ENCODE peak calls at places on chromosomes 16 and 17, in ten cellular contexts. One of them, this sample, is unnamed.

GRCh38 chr17:40519089-40519775 is 17.8 kb upstream of the TNS4 start:
- DNase-seq in H1: no peak
- DNase-seq in GM12891: no peak
- DNase-seq in transverse colon: no peak
- DNase-seq in adrenal gland: no peak
- DNase-seq in lower leg skin: peak; percentile 72
- DNase-seq in heart left ventricle: no peak
- DNase-seq in IMR-90: no peak
- DNase-seq in esophagus squamous epithelium: no peak
- DNase-seq in A549: no peak
- DNase-seq in this sample: no peak

GRCh38 chr17:69609495-69610315 is 195.2 kb downstream of the MAP2K6 start:
- DNase-seq in transverse colon: no peak
- DNase-seq in heart left ventricle: peak; percentile 13
- DNase-seq in GM12891: no peak
- DNase-seq in esophagus squamous epithelium: no peak
- DNase-seq in IMR-90: peak; percentile 55
- DNase-seq in H1: no peak
- DNase-seq in A549: no peak
- DNase-seq in adrenal gland: no peak
- DNase-seq in lower leg skin: no peak
- DNase-seq in this sample: peak; percentile 12

GRCh38 chr17:17567631-17568030 is 23.9 kb downstream of the PEMT start:
- DNase-seq in transverse colon: no peak
- DNase-seq in GM12891: no peak
- DNase-seq in A549: no peak
- DNase-seq in adrenal gland: peak; percentile 90
- DNase-seq in heart left ventricle: peak; percentile 67
- DNase-seq in lower leg skin: no peak
- DNase-seq in esophagus squamous epithelium: no peak
- DNase-seq in IMR-90: peak; percentile 17
- DNase-seq in H1: no peak
- DNase-seq in this sample: no peak

GRCh38 chr17:41521574-41522261 is 3.0 kb upstream of the KRT15 start:
- DNase-seq in transverse colon: peak; percentile 88
- DNase-seq in adrenal gland: no peak
- DNase-seq in A549: peak; percentile 76
- DNase-seq in H1: no peak
- DNase-seq in heart left ventricle: no peak
- DNase-seq in esophagus squamous epithelium: no peak
- DNase-seq in IMR-90: peak; percentile 91
- DNase-seq in GM12891: no peak
- DNase-seq in lower leg skin: no peak
- DNase-seq in this sample: peak; percentile 23

GRCh38 chr17:63395075-63395815 is 50.9 kb downstream of the CYB561 start:
- DNase-seq in GM12891: no peak
- DNase-seq in H1: no peak
- DNase-seq in adrenal gland: no peak
- DNase-seq in A549: no peak
- DNase-seq in heart left ventricle: no peak
- DNase-seq in lower leg skin: no peak
- DNase-seq in IMR-90: peak; percentile 73
- DNase-seq in transverse colon: no peak
- DNase-seq in esophagus squamous epithelium: no peak
- DNase-seq in this sample: no peak

GRCh38 chr17:48127371-48128051 is 19.9 kb downstream of the SNX11 start:
- DNase-seq in transverse colon: no peak
- DNase-seq in H1: no peak
- DNase-seq in lower leg skin: peak; percentile 72
- DNase-seq in esophagus squamous epithelium: no peak
- DNase-seq in heart left ventricle: no peak
- DNase-seq in IMR-90: no peak
- DNase-seq in A549: peak; percentile 81
- DNase-seq in GM12891: no peak
- DNase-seq in adrenal gland: no peak
- DNase-seq in this sample: no peak

GRCh38 chr17:12977008-12977751 is 40.6 kb downstream of the ELAC2 start:
- DNase-seq in adrenal gland: no peak
- DNase-seq in A549: no peak
- DNase-seq in esophagus squamous epithelium: no peak
- DNase-seq in H1: peak; percentile 68
- DNase-seq in transverse colon: no peak
- DNase-seq in GM12891: no peak
- DNase-seq in lower leg skin: no peak
- DNase-seq in IMR-90: peak; percentile 22
- DNase-seq in heart left ventricle: no peak
- DNase-seq in this sample: no peak

GRCh38 chr16:15822957-15823356 is 33.9 kb downstream of the MYH11 start:
- DNase-seq in transverse colon: peak; percentile 44
- DNase-seq in heart left ventricle: no peak
- DNase-seq in adrenal gland: peak; percentile 31
- DNase-seq in lower leg skin: no peak
- DNase-seq in A549: no peak
- DNase-seq in IMR-90: no peak
- DNase-seq in esophagus squamous epithelium: no peak
- DNase-seq in H1: no peak
- DNase-seq in GM12891: no peak
- DNase-seq in this sample: no peak

GRCh38 chr16:57131351-57131970 is 39.1 kb downstream of the CPNE2 start:
- DNase-seq in adrenal gland: no peak
- DNase-seq in A549: no peak
- DNase-seq in H1: no peak
- DNase-seq in esophagus squamous epithelium: no peak
- DNase-seq in GM12891: no peak
- DNase-seq in transverse colon: no peak
- DNase-seq in heart left ventricle: no peak
- DNase-seq in lower leg skin: no peak
- DNase-seq in IMR-90: no peak
- DNase-seq in this sample: no peak

GRCh38 chr16:20901068-20901440 is 483 bp downstream of the LYRM1 start:
- DNase-seq in lower leg skin: no peak
- DNase-seq in GM12891: no peak
- DNase-seq in H1: no peak
- DNase-seq in adrenal gland: no peak
- DNase-seq in A549: no peak
- DNase-seq in transverse colon: no peak
- DNase-seq in esophagus squamous epithelium: no peak
- DNase-seq in IMR-90: no peak
- DNase-seq in heart left ventricle: no peak
- DNase-seq in this sample: no peak

DNA sequence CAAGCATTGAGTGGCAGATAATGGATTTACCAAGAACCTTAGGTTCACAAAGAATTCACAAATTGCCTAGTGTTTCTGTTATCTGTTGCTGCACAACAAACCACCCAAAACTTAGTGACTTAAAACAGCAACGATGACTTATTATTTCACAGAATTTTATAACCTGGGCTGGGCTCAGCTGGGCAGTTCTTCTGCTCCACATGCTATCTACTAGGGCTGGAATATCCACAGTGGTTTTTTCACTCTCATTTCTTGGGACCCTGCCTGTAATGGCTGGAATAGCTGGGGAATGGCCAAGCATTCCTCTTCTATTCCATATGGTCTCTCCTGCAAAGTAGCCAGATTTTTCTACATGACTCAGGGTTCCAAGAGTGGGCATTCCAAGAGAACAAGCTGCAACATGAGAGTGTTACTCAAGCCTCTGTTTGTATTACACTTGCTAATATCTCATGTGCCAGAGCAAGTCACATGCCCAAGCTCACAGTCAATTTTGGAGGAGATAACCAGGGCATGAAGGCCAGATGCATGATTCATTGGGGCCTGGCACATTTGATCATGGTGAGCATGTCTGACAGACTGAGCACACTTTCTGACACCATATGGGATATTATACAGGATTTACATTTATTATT is 4.9 kb upstream of the PSMD7 start:
- DNase-seq in lower leg skin: no peak
- DNase-seq in transverse colon: no peak
- DNase-seq in GM12891: no peak
- DNase-seq in A549: no peak
- DNase-seq in adrenal gland: peak; percentile 58
- DNase-seq in heart left ventricle: no peak
- DNase-seq in H1: no peak
- DNase-seq in IMR-90: peak; percentile 49
- DNase-seq in esophagus squamous epithelium: no peak
- DNase-seq in this sample: no peak
- TF ChIP-seq POLR2A in lower leg skin: no peak
- TF ChIP-seq POLR2A in transverse colon: no peak
- TF ChIP-seq POLR2A in GM12891: no peak
- TF ChIP-seq POLR2A in A549: no peak
- TF ChIP-seq POLR2A in adrenal gland: no peak
- TF ChIP-seq POLR2A in heart left ventricle: no peak
- TF ChIP-seq POLR2A in H1: no peak
- TF ChIP-seq POLR2A in IMR-90: no peak
- TF ChIP-seq POLR2A in esophagus squamous epithelium: no peak
- TF ChIP-seq POLR2A in this sample: no peak

GRCh38 chr17:79971651-79972050 is 64.0 kb downstream of the TBC1D16 start:
- DNase-seq in heart left ventricle: no peak
- DNase-seq in GM12891: no peak
- DNase-seq in A549: no peak
- DNase-seq in esophagus squamous epithelium: no peak
- DNase-seq in transverse colon: no peak
- DNase-seq in adrenal gland: no peak
- DNase-seq in lower leg skin: peak; percentile 50
- DNase-seq in IMR-90: no peak
- DNase-seq in H1: no peak
- DNase-seq in this sample: no peak

GRCh38 chr17:79970576-79971068 is 65.0 kb downstream of the TBC1D16 start:
- DNase-seq in transverse colon: peak; percentile 50
- DNase-seq in IMR-90: peak; percentile 10
- DNase-seq in lower leg skin: peak; percentile 81
- DNase-seq in heart left ventricle: no peak
- DNase-seq in H1: no peak
- DNase-seq in GM12891: peak; percentile 41
- DNase-seq in A549: no peak
- DNase-seq in esophagus squamous epithelium: no peak
- DNase-seq in adrenal gland: peak; percentile 76
- DNase-seq in this sample: peak; percentile 71

GRCh38 chr17:79966681-79967080 is 69.0 kb downstream of the TBC1D16 start:
- DNase-seq in GM12891: no peak
- DNase-seq in transverse colon: no peak
- DNase-seq in lower leg skin: no peak
- DNase-seq in A549: no peak
- DNase-seq in H1: no peak
- DNase-seq in esophagus squamous epithelium: no peak
- DNase-seq in heart left ventricle: no peak
- DNase-seq in IMR-90: no peak
- DNase-seq in adrenal gland: no peak
- DNase-seq in this sample: no peak

GRCh38 chr17:79968116-79968515 is 67.6 kb downstream of the TBC1D16 start:
- DNase-seq in transverse colon: no peak
- DNase-seq in GM12891: no peak
- DNase-seq in esophagus squamous epithelium: no peak
- DNase-seq in A549: no peak
- DNase-seq in adrenal gland: no peak
- DNase-seq in lower leg skin: peak; percentile 29
- DNase-seq in H1: no peak
- DNase-seq in IMR-90: no peak
- DNase-seq in heart left ventricle: no peak
- DNase-seq in this sample: no peak

DNA sequence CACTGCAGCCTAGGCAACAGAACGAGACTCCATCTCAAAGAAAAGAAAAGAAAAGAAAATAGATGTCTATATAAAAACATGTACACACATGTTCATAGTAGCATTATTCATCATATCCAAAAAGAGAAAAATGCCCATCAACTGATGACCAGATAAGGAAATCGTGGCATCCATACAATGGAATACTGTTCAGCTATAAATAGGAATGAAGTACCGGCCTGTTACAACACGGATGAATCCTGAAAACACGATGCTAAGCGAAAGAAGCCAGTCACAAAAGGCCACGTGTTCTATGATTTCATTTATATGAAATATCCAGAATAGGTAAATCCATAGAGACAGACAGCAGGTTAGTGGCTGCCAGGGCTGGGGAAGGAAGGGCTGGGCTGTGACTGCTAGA is 65.8 kb downstream of the TBC1D16 start:
- DNase-seq in H1: no peak
- DNase-seq in IMR-90: no peak
- DNase-seq in lower leg skin: no peak
- DNase-seq in heart left ventricle: no peak
- DNase-seq in A549: no peak
- DNase-seq in transverse colon: no peak
- DNase-seq in GM12891: no peak
- DNase-seq in esophagus squamous epithelium: no peak
- DNase-seq in adrenal gland: no peak
- DNase-seq in this sample: no peak
- TF ChIP-seq POLR2A in H1: no peak
- TF ChIP-seq POLR2A in IMR-90: no peak
- TF ChIP-seq POLR2A in lower leg skin: no peak
- TF ChIP-seq POLR2A in heart left ventricle: no peak
- TF ChIP-seq POLR2A in A549: no peak
- TF ChIP-seq POLR2A in transverse colon: no peak
- TF ChIP-seq POLR2A in GM12891: no peak
- TF ChIP-seq POLR2A in esophagus squamous epithelium: no peak
- TF ChIP-seq POLR2A in adrenal gland: no peak
- TF ChIP-seq POLR2A in this sample: no peak

DNA sequence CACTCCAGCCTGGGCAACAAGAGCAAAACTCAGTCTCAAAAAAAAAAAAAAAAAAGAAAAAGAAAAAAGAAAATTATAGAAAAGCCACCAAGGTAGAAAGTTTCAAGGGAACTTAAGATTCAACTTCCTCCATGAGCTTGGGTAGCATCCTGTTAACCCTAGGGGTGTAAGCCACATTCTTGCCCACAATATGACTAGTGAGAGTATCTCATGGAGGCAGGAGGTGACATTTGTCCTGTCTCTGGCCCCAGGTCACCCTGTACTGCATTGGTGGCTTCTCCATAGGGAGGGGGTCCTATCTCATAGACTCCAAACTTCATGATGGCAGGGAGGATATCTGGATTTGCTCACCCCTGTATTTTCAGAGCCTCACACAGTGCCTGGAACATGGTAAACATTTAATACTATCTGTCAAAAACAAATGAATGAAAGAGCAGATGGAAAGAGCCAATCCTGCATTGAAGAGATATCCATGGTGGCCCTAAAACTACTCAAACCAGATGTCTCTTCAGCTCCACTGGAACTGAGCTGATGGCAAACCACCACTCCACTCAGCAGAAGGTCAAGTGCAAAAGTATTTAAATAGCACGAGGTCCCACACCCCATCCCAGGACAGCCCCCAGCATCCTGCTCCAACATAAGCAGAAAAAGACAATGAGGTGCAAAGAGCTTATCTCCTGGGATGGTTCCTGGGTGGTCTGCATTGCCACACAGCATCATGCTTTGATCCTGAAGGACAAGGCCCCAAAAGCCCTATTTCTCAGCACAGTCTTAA is 50.3 kb downstream of the EMP2 start:
- DNase-seq in heart left ventricle: no peak
- DNase-seq in GM12891: no peak
- DNase-seq in A549: no peak
- DNase-seq in IMR-90: no peak
- DNase-seq in adrenal gland: no peak
- DNase-seq in transverse colon: no peak
- DNase-seq in lower leg skin: no peak
- DNase-seq in H1: no peak
- DNase-seq in esophagus squamous epithelium: no peak
- DNase-seq in this sample: no peak
- TF ChIP-seq POLR2A in heart left ventricle: no peak
- TF ChIP-seq POLR2A in GM12891: no peak
- TF ChIP-seq POLR2A in A549: no peak
- TF ChIP-seq POLR2A in IMR-90: no peak
- TF ChIP-seq POLR2A in adrenal gland: no peak
- TF ChIP-seq POLR2A in transverse colon: no peak
- TF ChIP-seq POLR2A in lower leg skin: no peak
- TF ChIP-seq POLR2A in H1: no peak
- TF ChIP-seq POLR2A in esophagus squamous epithelium: no peak
- TF ChIP-seq POLR2A in this sample: no peak

GRCh38 chr17:77942111-77942988 is 16.2 kb upstream of the TNRC6C start:
- DNase-seq in IMR-90: no peak
- DNase-seq in GM12891: no peak
- DNase-seq in lower leg skin: no peak
- DNase-seq in H1: no peak
- DNase-seq in A549: no peak
- DNase-seq in heart left ventricle: peak; percentile 18
- DNase-seq in adrenal gland: no peak
- DNase-seq in esophagus squamous epithelium: no peak
- DNase-seq in transverse colon: no peak
- DNase-seq in this sample: no peak
- TF ChIP-seq POLR2A in IMR-90: no peak
- TF ChIP-seq POLR2A in GM12891: no peak
- TF ChIP-seq POLR2A in lower leg skin: no peak
- TF ChIP-seq POLR2A in H1: no peak
- TF ChIP-seq POLR2A in A549: no peak
- TF ChIP-seq POLR2A in heart left ventricle: no peak
- TF ChIP-seq POLR2A in adrenal gland: no peak
- TF ChIP-seq POLR2A in esophagus squamous epithelium: no peak
- TF ChIP-seq POLR2A in transverse colon: no peak
- TF ChIP-seq POLR2A in this sample: no peak